ENCODE peak calls at places on chromosomes 1 and 21, in ten cellular contexts. One of them, this sample, is unnamed.

GRCh38 chr1:216793303-216793702 is 70.1 kb upstream of the ESRRG start:
- DNase-seq in NCI-H1092: no peak
- DNase-seq in left lobe of liver: no peak
- DNase-seq in HFF-Myc: no peak
- DNase-seq in left colon: no peak
- DNase-seq in cardiac muscle cell: no peak
- DNase-seq in activated CD4-positive, CD25-positive, alpha-beta regulatory T cell: no peak
- DNase-seq in DMS 273 treated with DMSO at 0.1 percent for 48 hours: no peak
- DNase-seq in hypothalamus: no peak
- DNase-seq in MV-4-11: no peak
- DNase-seq in this sample: no peak

GRCh38 chr1:192913683-192914082 is 104.8 kb downstream of the RGS2 start:
- DNase-seq in MV-4-11: no peak
- DNase-seq in left colon: no peak
- DNase-seq in activated CD4-positive, CD25-positive, alpha-beta regulatory T cell: no peak
- DNase-seq in hypothalamus: no peak
- DNase-seq in HFF-Myc: no peak
- DNase-seq in cardiac muscle cell: no peak
- DNase-seq in DMS 273 treated with DMSO at 0.1 percent for 48 hours: no peak
- DNase-seq in left lobe of liver: no peak
- DNase-seq in NCI-H1092: no peak
- DNase-seq in this sample: no peak

GRCh38 chr1:24545673-24546072 is 10.2 kb upstream of the NCMAP start:
- DNase-seq in cardiac muscle cell: no peak
- DNase-seq in left lobe of liver: no peak
- DNase-seq in activated CD4-positive, CD25-positive, alpha-beta regulatory T cell: no peak
- DNase-seq in HFF-Myc: no peak
- DNase-seq in NCI-H1092: no peak
- DNase-seq in DMS 273 treated with DMSO at 0.1 percent for 48 hours: no peak
- DNase-seq in hypothalamus: no peak
- DNase-seq in MV-4-11: no peak
- DNase-seq in left colon: no peak
- DNase-seq in this sample: no peak

GRCh38 chr1:31224102-31224501 is 15.6 kb downstream of the NKAIN1 start:
- DNase-seq in left lobe of liver: no peak
- DNase-seq in activated CD4-positive, CD25-positive, alpha-beta regulatory T cell: no peak
- DNase-seq in HFF-Myc: no peak
- DNase-seq in hypothalamus: no peak
- DNase-seq in MV-4-11: no peak
- DNase-seq in NCI-H1092: no peak
- DNase-seq in cardiac muscle cell: no peak
- DNase-seq in left colon: peak
- DNase-seq in DMS 273 treated with DMSO at 0.1 percent for 48 hours: no peak
- DNase-seq in this sample: no peak

GRCh38 chr1:68979891-68980290 is 483.0 kb upstream of the DEPDC1 start:
- DNase-seq in NCI-H1092: no peak
- DNase-seq in left lobe of liver: no peak
- DNase-seq in activated CD4-positive, CD25-positive, alpha-beta regulatory T cell: no peak
- DNase-seq in left colon: no peak
- DNase-seq in cardiac muscle cell: no peak
- DNase-seq in HFF-Myc: no peak
- DNase-seq in MV-4-11: no peak
- DNase-seq in DMS 273 treated with DMSO at 0.1 percent for 48 hours: no peak
- DNase-seq in hypothalamus: no peak
- DNase-seq in this sample: no peak

GRCh38 chr1:15229569-15230170 is 17.4 kb upstream of the FHAD1 start:
- DNase-seq in cardiac muscle cell: no peak
- DNase-seq in HFF-Myc: no peak
- DNase-seq in NCI-H1092: no peak
- DNase-seq in left colon: peak
- DNase-seq in MV-4-11: no peak
- DNase-seq in hypothalamus: no peak
- DNase-seq in DMS 273 treated with DMSO at 0.1 percent for 48 hours: no peak
- DNase-seq in activated CD4-positive, CD25-positive, alpha-beta regulatory T cell: no peak
- DNase-seq in left lobe of liver: no peak
- DNase-seq in this sample: no peak

GRCh38 chr1:36771678-36772284 is 262.5 kb downstream of the GRIK3 start:
- DNase-seq in HFF-Myc: no peak
- DNase-seq in NCI-H1092: peak
- DNase-seq in hypothalamus: no peak
- DNase-seq in activated CD4-positive, CD25-positive, alpha-beta regulatory T cell: no peak
- DNase-seq in DMS 273 treated with DMSO at 0.1 percent for 48 hours: no peak
- DNase-seq in left colon: no peak
- DNase-seq in left lobe of liver: no peak
- DNase-seq in cardiac muscle cell: no peak
- DNase-seq in MV-4-11: no peak
- DNase-seq in this sample: no peak

GRCh38 chr1:147665521-147665920 is 4.8 kb downstream of the ACP6 start:
- DNase-seq in NCI-H1092: no peak
- DNase-seq in DMS 273 treated with DMSO at 0.1 percent for 48 hours: no peak
- DNase-seq in MV-4-11: no peak
- DNase-seq in activated CD4-positive, CD25-positive, alpha-beta regulatory T cell: no peak
- DNase-seq in HFF-Myc: no peak
- DNase-seq in left lobe of liver: no peak
- DNase-seq in left colon: no peak
- DNase-seq in hypothalamus: no peak
- DNase-seq in cardiac muscle cell: no peak
- DNase-seq in this sample: no peak

GRCh38 chr1:93708734-93709481 is 27.3 kb upstream of the BCAR3 start:
- DNase-seq in DMS 273 treated with DMSO at 0.1 percent for 48 hours: no peak
- DNase-seq in MV-4-11: peak
- DNase-seq in activated CD4-positive, CD25-positive, alpha-beta regulatory T cell: no peak
- DNase-seq in hypothalamus: no peak
- DNase-seq in left colon: no peak
- DNase-seq in left lobe of liver: peak
- DNase-seq in cardiac muscle cell: peak
- DNase-seq in HFF-Myc: no peak
- DNase-seq in NCI-H1092: peak
- DNase-seq in this sample: no peak

GRCh38 chr1:246151796-246152434 is 355.2 kb downstream of the SMYD3 start:
- DNase-seq in hypothalamus: no peak
- DNase-seq in NCI-H1092: peak
- DNase-seq in cardiac muscle cell: no peak
- DNase-seq in DMS 273 treated with DMSO at 0.1 percent for 48 hours: no peak
- DNase-seq in MV-4-11: peak
- DNase-seq in left lobe of liver: no peak
- DNase-seq in activated CD4-positive, CD25-positive, alpha-beta regulatory T cell: no peak
- DNase-seq in HFF-Myc: no peak
- DNase-seq in left colon: no peak
- DNase-seq in this sample: no peak

GRCh38 chr1:62407398-62408009 is 29.3 kb upstream of the USP1 start:
- DNase-seq in left colon: no peak
- DNase-seq in NCI-H1092: peak
- DNase-seq in left lobe of liver: no peak
- DNase-seq in MV-4-11: peak
- DNase-seq in hypothalamus: no peak
- DNase-seq in cardiac muscle cell: peak
- DNase-seq in DMS 273 treated with DMSO at 0.1 percent for 48 hours: peak
- DNase-seq in activated CD4-positive, CD25-positive, alpha-beta regulatory T cell: no peak
- DNase-seq in HFF-Myc: peak
- DNase-seq in this sample: peak

GRCh38 chr21:42593007-42593814 is 60.2 kb upstream of the PDE9A start:
- DNase-seq in MV-4-11: no peak
- DNase-seq in DMS 273 treated with DMSO at 0.1 percent for 48 hours: peak
- DNase-seq in HFF-Myc: no peak
- DNase-seq in left colon: peak
- DNase-seq in activated CD4-positive, CD25-positive, alpha-beta regulatory T cell: peak
- DNase-seq in NCI-H1092: peak
- DNase-seq in cardiac muscle cell: peak
- DNase-seq in hypothalamus: peak
- DNase-seq in left lobe of liver: peak
- DNase-seq in this sample: no peak

GRCh38 chr1:11753555-11754208 is 8.3 kb upstream of the C1orf167 start:
- DNase-seq in left colon: no peak
- DNase-seq in NCI-H1092: no peak
- DNase-seq in MV-4-11: no peak
- DNase-seq in left lobe of liver: no peak
- DNase-seq in cardiac muscle cell: peak
- DNase-seq in HFF-Myc: no peak
- DNase-seq in DMS 273 treated with DMSO at 0.1 percent for 48 hours: no peak
- DNase-seq in activated CD4-positive, CD25-positive, alpha-beta regulatory T cell: no peak
- DNase-seq in hypothalamus: no peak
- DNase-seq in this sample: peak

GRCh38 chr1:227925582-227926198 is 22.0 kb downstream of the WNT9A start:
- DNase-seq in left colon: no peak
- DNase-seq in DMS 273 treated with DMSO at 0.1 percent for 48 hours: no peak
- DNase-seq in activated CD4-positive, CD25-positive, alpha-beta regulatory T cell: no peak
- DNase-seq in hypothalamus: no peak
- DNase-seq in cardiac muscle cell: no peak
- DNase-seq in NCI-H1092: no peak
- DNase-seq in left lobe of liver: no peak
- DNase-seq in HFF-Myc: no peak
- DNase-seq in MV-4-11: no peak
- DNase-seq in this sample: no peak

GRCh38 chr1:227883641-227884301 is 64.0 kb downstream of the WNT9A start:
- DNase-seq in DMS 273 treated with DMSO at 0.1 percent for 48 hours: no peak
- DNase-seq in NCI-H1092: no peak
- DNase-seq in MV-4-11: no peak
- DNase-seq in activated CD4-positive, CD25-positive, alpha-beta regulatory T cell: no peak
- DNase-seq in HFF-Myc: no peak
- DNase-seq in left lobe of liver: no peak
- DNase-seq in left colon: peak
- DNase-seq in cardiac muscle cell: no peak
- DNase-seq in hypothalamus: no peak
- DNase-seq in this sample: no peak

GRCh38 chr1:54582566-54583306 is 34.7 kb downstream of the ACOT11 start:
- DNase-seq in NCI-H1092: no peak
- DNase-seq in left lobe of liver: no peak
- DNase-seq in MV-4-11: no peak
- DNase-seq in HFF-Myc: no peak
- DNase-seq in hypothalamus: peak
- DNase-seq in DMS 273 treated with DMSO at 0.1 percent for 48 hours: no peak
- DNase-seq in activated CD4-positive, CD25-positive, alpha-beta regulatory T cell: no peak
- DNase-seq in cardiac muscle cell: no peak
- DNase-seq in left colon: no peak
- DNase-seq in this sample: no peak

GRCh38 chr1:28163496-28164120 is 12.9 kb downstream of the PTAFR start:
- DNase-seq in hypothalamus: peak
- DNase-seq in MV-4-11: no peak
- DNase-seq in left lobe of liver: no peak
- DNase-seq in cardiac muscle cell: peak
- DNase-seq in left colon: no peak
- DNase-seq in NCI-H1092: peak
- DNase-seq in activated CD4-positive, CD25-positive, alpha-beta regulatory T cell: no peak
- DNase-seq in HFF-Myc: no peak
- DNase-seq in DMS 273 treated with DMSO at 0.1 percent for 48 hours: peak
- DNase-seq in this sample: no peak